ENCODE peak calls at places on chromosomes 11 and 22, in five cellular contexts. G is GM12878, D is K562, T is HepG2, C is H1. Q is an unnamed sample.

GRCh38 chr11:131674051-131674755 is 303.8 kb downstream of the NTM start:
- DNase-seq in D (peak), T (peak), C (peak), G (no peak), Q (peak)

GRCh38 chr11:34525098-34525497 is 11.5 kb upstream of the ELF5 start:
- DNase-seq in T (no peak), D (no peak), G (no peak), C (no peak), Q (no peak)

GRCh38 chr11:78101073-78101472 is 21.4 kb upstream of the NDUFC2 start:
- DNase-seq in G (no peak), D (no peak), T (peak), C (no peak), Q (no peak)

GRCh38 chr11:96033054-96033453 is 109.1 kb upstream of the MTMR2 start:
- DNase-seq in T (no peak), C (no peak), D (no peak), G (no peak), Q (no peak)

GRCh38 chr11:120565436-120566155 is 54.0 kb downstream of the GRIK4 start:
- DNase-seq in T (no peak), D (no peak), C (no peak), G (no peak), Q (no peak)

GRCh38 chr22:47144076-47144765 is 381.8 kb downstream of the TBC1D22A start:
- DNase-seq in D (no peak), G (no peak), T (no peak), C (no peak), Q (no peak)

GRCh38 chr11:20110908-20111669 is 49.2 kb downstream of the DBX1 start:
- DNase-seq in D (peak), T (peak), C (no peak), G (peak), Q (peak)

GRCh38 chr11:35035894-35036408 is 103.0 kb upstream of the CD44 start:
- DNase-seq in C (no peak), T (no peak), G (peak), D (no peak), Q (no peak)

GRCh38 chr11:1888811-1889526 is 2.7 kb downstream of the PRR33 start:
- DNase-seq in T (no peak), G (no peak), D (no peak), C (no peak), Q (no peak)

DNA sequence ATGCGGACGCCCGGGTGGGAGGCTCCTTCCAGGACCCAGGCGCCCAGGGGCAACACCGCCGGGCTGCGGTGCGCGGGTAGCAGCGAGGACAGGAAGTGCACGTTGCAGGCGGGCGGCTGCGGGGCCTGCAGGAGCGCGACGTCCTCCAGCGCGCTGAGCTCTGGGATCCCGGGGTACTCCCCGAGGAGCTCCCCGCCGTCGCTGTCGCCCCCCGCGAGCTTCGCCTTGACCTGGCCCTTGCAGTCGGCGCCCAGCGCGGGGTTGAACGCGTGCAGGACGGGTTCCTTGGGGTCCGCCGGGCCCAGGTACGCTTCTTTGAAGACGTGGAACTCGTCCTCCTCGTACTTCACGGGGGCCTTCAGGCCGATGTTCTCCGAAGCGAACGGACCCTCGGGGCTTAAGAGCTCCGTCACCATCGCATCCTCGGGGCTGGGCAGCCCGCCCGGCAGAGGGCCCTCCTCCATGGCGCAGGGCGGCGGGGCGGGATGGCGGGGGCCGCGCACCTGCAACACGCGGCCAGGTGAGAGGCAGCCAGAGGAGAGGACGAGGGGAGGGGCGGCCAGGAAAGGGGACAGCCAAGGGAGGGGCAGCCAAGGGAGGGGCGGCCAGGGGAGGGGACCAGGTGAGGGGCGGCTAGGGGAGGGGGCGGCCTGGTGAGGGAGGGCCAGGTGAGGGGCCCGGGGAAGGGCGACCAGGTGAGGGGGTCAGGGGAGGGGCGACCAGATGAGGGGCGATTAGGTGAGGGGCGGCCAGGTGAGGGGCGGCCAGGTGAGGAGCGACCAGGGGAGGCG is 928 bp downstream of the TESMIN start:
- DNase-seq in T (no peak), C (peak), D (peak), G (no peak), Q (peak)
- TF ChIP-seq EZH2 in T (no peak), C (no peak), D (no peak), G (no peak), Q (no peak)

DNA sequence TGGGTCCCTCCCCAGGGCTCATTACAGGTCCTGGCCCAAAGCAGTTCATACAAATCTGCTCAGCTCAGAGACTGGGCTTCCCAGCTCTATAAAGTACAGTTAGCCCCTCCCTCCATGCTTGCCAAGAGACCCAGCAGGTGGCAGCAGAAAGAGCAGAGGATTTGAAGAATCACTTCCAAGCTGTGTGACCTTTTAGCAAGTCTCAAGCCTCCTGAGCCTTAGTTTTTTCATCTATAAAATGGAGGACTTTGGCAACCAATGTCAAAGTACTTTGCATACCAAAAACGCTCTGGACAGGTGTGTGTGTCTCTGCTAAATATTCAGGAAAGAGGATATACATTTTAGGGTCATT is 26.6 kb downstream of the RELT start:
- DNase-seq in C (no peak), T (no peak), D (peak), G (no peak), Q (no peak)
- TF ChIP-seq CREB1 in C (no peak), T (no peak), D (no peak), G (no peak), Q (no peak)

GRCh38 chr11:22666320-22666699 is at the start of gene GAS2:
- DNase-seq in T (no peak), D (no peak), G (no peak), C (no peak), Q (peak)
- TF ChIP-seq EZH2 in T (no peak), D (no peak), G (no peak), C (no peak), Q (no peak)

GRCh38 chr11:73225001-73225686 is 7.1 kb downstream of the P2RY2 start:
- DNase-seq in G (no peak), T (no peak), D (no peak), C (no peak), Q (peak)
- TF ChIP-seq CREB1 in G (no peak), T (no peak), D (no peak), C (no peak), Q (no peak)

GRCh38 chr11:124745270-124745834 is 5.6 kb downstream of the NRGN start:
- DNase-seq in G (no peak), C (no peak), T (no peak), D (no peak), Q (no peak)
- TF ChIP-seq EZH2 in G (no peak), C (peak), T (no peak), D (no peak), Q (peak)

GRCh38 chr22:40161182-40161581 is 16.5 kb upstream of the TNRC6B start:
- DNase-seq in T (no peak), C (no peak), D (no peak), G (no peak), Q (no peak)

GRCh38 chr22:40157546-40157945 is 20.2 kb upstream of the TNRC6B start:
- DNase-seq in C (no peak), G (no peak), D (no peak), T (no peak), Q (no peak)

GRCh38 chr22:40153705-40154104 is 24.0 kb upstream of the TNRC6B start:
- DNase-seq in T (no peak), C (no peak), D (no peak), G (no peak), Q (no peak)

GRCh38 chr22:40153186-40153585 is 24.5 kb upstream of the TNRC6B start:
- DNase-seq in G (no peak), T (no peak), D (no peak), C (no peak), Q (peak)

DNA sequence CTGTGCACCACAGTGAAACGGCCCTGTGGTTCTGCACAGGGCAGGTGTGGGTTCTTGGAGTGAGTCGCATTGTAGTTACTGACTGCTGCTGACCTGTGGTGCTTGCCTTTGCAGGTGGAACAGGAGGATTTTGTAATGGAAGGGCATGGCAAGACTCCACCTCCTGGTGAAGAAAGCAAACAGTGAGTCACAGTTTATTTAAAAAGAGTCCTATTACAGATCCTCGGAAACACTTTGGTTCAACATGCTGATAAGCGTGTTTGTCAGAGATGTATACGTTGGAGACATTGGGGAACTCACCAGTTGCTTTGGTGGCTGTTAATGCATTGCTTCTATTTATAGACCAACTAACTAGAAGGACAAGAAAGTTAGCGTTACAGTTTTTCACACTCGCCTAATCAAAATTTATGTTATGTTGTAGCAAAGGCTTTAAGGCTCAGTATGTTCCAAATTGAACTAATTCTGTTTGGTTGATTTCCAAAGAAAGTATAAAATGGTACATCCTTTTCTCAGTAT is 21.7 kb upstream of the TNRC6B start:
- DNase-seq in T (peak), D (peak), C (peak), G (no peak), Q (peak)
- TF ChIP-seq CREB1 in T (peak), D (no peak), C (no peak), G (no peak), Q (no peak)

DNA sequence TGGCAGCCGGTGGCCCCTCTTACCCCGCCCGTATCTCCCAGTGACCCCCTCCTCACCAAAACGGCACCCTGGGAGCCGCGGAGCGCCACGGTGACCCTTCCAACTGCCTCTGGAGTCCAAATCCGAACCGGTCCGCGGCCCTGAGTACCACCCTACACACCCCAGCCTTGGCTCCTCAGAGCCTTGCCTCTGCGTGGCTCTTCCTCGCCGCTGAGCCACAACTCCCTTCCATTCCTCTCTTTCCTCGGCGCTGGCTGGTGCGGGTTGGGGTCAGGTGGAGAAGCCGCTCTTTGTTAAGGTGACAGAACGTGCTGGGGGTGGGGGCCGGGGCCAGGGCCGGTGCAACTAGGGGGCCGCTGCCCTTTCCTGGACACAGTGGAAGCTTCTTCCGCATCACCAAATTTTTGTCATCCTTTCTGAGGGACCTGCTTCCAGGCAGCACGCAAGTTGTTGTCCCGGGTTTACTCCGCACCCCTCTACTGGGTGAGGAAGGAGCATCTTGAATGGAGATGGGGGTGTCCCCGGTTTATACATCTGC is 6.5 kb downstream of the ALX4 start:
- DNase-seq in D (no peak), C (no peak), T (no peak), G (no peak), Q (no peak)
- TF ChIP-seq EZH2 in D (no peak), C (no peak), T (no peak), G (no peak), Q (peak)

Q was measured in GM23338.